ENCODE peak calls at places on chromosome 14, in nine cellular contexts. Q is IMR-90; L is heart left ventricle; W is OCI-LY7; P is CD8-positive, alpha-beta T cell; A is neuronal stem cell; Y is spleen; I is mammary epithelial cell; T is left ventricle myocardium inferior. J is an unnamed sample. For H3K4me1, the result is how much of the 10 kb centered on the place peaks cover.

GRCh38 chr14:51442513-51443175 is 202.6 kb downstream of the TMX1 start:
- DNase-seq in I (peak), L (no peak), A (no peak), Q (peak), Y (no peak), P (no peak), W (no peak), T (no peak), J (peak)

GRCh38 chr14:42090122-42090521 is 483.4 kb downstream of the LRFN5 start:
- DNase-seq in W (no peak), T (no peak), Q (no peak), I (no peak), L (no peak), A (no peak), P (no peak), Y (no peak), J (no peak)

GRCh38 chr14:55780156-55780946 is 200.3 kb downstream of the KTN1 start:
- DNase-seq in P (no peak), Q (peak), A (no peak), W (no peak), T (peak), L (peak), I (peak), Y (no peak), J (peak)

GRCh38 chr14:56474419-56475022 is 105.1 kb upstream of the TMEM260 start:
- DNase-seq in I (peak), L (no peak), Y (no peak), A (peak), W (peak), P (no peak), T (no peak), Q (peak), J (no peak)

GRCh38 chr14:93715279-93715927 is 72.9 kb downstream of the PRIMA1 start:
- DNase-seq in Y (peak), A (no peak), W (no peak), L (no peak), P (no peak), I (no peak), T (no peak), Q (no peak), J (no peak)

GRCh38 chr14:101500681-101501080 is 60.6 kb upstream of the DIO3 start:
- DNase-seq in I (no peak), Y (peak), A (no peak), Q (no peak), P (no peak), T (no peak), W (no peak), L (no peak), J (no peak)

GRCh38 chr14:75295061-75295461 is 16.4 kb downstream of the FOS start:
- DNase-seq in P (no peak), Y (peak), I (peak), T (peak), L (peak), Q (peak), A (peak), W (no peak), J (peak)

GRCh38 chr14:78835052-78835451 is 664.9 kb downstream of the NRXN3 start:
- DNase-seq in I (no peak), Y (no peak), Q (no peak), A (no peak), L (no peak), T (no peak), P (no peak), W (no peak), J (no peak)

GRCh38 chr14:34853041-34853440 is 22.1 kb downstream of the BAZ1A start:
- DNase-seq in A (no peak), W (no peak), T (no peak), P (no peak), Y (no peak), L (no peak), Q (no peak), I (no peak), J (no peak)

GRCh38 chr14:68810173-68811153 is 17.6 kb upstream of the ZFP36L1 start:
- DNase-seq in L (no peak), A (no peak), T (no peak), I (no peak), Y (no peak), P (no peak), W (no peak), Q (no peak), J (no peak)
- H3K4me1 ChIP-seq in L (under half), A (under half), T (half or more), I (under half), Y (half or more), P (under half), W (half or more), Q (under half), J (under half)

DNA sequence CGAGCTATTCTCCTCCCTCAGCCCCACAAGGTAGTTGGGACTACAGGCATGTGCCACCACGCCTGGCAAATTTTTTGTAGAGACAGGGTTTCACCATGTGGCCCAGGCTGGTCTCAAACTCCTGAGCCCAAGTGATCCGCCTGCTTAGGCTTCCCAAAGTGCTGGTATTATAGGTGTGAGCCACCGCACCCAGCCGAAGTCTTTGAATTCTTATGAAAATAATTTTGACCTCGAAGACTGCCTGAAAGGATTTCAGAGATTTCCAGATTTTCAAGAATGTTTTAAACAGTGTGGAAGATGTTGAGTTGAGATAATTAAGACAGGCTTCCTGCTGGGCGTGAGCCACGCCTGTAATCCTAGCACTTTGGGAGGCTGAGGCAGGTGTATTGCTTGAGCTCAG is 5.0 kb downstream of the PSMA3 start:
- DNase-seq in T (no peak), A (no peak), I (no peak), P (no peak), W (no peak), L (no peak), Q (no peak), Y (no peak), J (no peak)
- H3K4me1 ChIP-seq in T (half or more), A (under half), I (under half), P (under half), W (under half), L (under half), Q (under half), Y (half or more), J (under half)

GRCh38 chr14:105773584-105773983 is 247.2 kb downstream of the TMEM121 start:
- DNase-seq in T (no peak), Y (no peak), L (no peak), A (no peak), I (no peak), W (no peak), P (no peak), Q (no peak), J (no peak)

GRCh38 chr14:105774001-105774400 is 247.6 kb downstream of the TMEM121 start:
- DNase-seq in T (no peak), Y (no peak), Q (no peak), W (peak), L (no peak), P (no peak), A (no peak), I (no peak), J (no peak)

GRCh38 chr14:105776924-105777323 is 250.5 kb downstream of the TMEM121 start:
- DNase-seq in A (no peak), L (no peak), W (no peak), P (no peak), I (no peak), T (no peak), Q (no peak), Y (no peak), J (no peak)
- H3K4me1 ChIP-seq in A (under half), L (under half), W (under half), P (under half), I (under half), T (under half), Q (under half), Y (under half), J (under half)

GRCh38 chr14:96089401-96089800 is 50.2 kb downstream of the C14orf132 start:
- DNase-seq in A (no peak), Y (peak), L (no peak), W (no peak), I (no peak), T (no peak), P (no peak), Q (no peak), J (no peak)

GRCh38 chr14:96086032-96086431 is 46.9 kb downstream of the C14orf132 start:
- DNase-seq in P (no peak), A (no peak), Y (no peak), I (peak), T (no peak), L (no peak), W (no peak), Q (peak), J (no peak)

GRCh38 chr14:96088911-96089310 is 49.7 kb downstream of the C14orf132 start:
- DNase-seq in Q (no peak), W (no peak), T (no peak), P (no peak), L (no peak), I (no peak), Y (no peak), A (no peak), J (no peak)

GRCh38 chr14:96086574-96087077 is 47.5 kb downstream of the C14orf132 start:
- DNase-seq in Y (peak), Q (peak), P (no peak), T (no peak), A (no peak), W (no peak), L (no peak), I (peak), J (no peak)

DNA sequence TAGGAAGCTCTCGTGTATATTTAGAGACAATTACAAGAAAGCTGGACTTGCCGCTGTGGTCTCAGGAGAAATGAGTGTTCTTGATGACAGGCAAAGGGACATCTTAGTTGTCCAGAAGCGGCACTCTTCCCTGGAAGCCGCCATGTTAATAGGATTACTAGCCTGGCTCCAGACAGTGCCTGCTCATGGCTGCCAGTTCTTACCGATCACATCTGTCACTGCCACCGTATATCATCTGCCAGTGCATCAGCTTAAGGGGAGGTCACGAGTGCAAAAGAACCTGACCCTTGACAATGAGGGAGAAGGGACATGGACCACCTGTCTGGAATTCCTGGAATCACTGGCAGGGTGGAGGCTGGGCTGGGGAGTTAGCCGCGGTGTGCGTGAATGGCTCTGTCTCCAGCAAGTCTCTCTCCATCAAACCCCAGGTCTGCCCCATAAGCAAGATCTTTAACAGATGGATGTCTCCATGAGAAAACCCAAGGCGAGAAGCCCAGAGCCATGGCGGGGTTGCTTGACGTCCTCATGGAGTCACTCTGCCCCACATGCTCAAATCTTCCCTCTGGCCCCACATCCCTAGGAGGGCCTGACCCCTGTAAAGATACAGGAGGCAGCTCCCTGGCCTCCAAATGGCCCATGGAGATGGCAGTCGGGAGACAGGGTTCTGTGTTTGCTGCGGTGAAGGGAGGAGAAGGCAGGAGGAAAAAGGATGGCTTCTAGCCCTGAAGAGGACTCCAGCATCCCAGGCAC is 49.1 kb downstream of the C14orf132 start:
- DNase-seq in W (no peak), P (no peak), Q (no peak), L (no peak), T (no peak), A (no peak), Y (peak), I (no peak), J (no peak)
- H3K4me1 ChIP-seq in W (under half), P (under half), Q (under half), L (under half), T (under half), A (under half), Y (under half), I (under half), J (under half)

J was measured in foreskin keratinocyte.